ENCODE peak calls at places on chromosomes 1 and 21, in eight cellular contexts. One of them, this sample, is unnamed.

GRCh38 chr1:40014812-40015594 is 25.5 kb upstream of the CAP1 start:
- DNase-seq in T-helper 1 cell: no peak
- DNase-seq in activated T-cell treated with anti-CD3 and anti-CD28 coated beads for 1 hour: no peak
- DNase-seq in activated naive CD8-positive, alpha-beta T cell treated with anti-CD3 and anti-CD28 coated beads, Interleukin-2, amount 50 U/mL, for 24 hours: no peak
- DNase-seq in occipital lobe: no peak
- DNase-seq in CD8-positive, alpha-beta T cell: no peak
- DNase-seq in hypothalamus: no peak
- DNase-seq in myocyte: peak
- DNase-seq in this sample: no peak

GRCh38 chr21:15754640-15755039 is 24.9 kb downstream of the USP25 start:
- DNase-seq in T-helper 1 cell: no peak
- DNase-seq in activated T-cell treated with anti-CD3 and anti-CD28 coated beads for 1 hour: no peak
- DNase-seq in activated naive CD8-positive, alpha-beta T cell treated with anti-CD3 and anti-CD28 coated beads, Interleukin-2, amount 50 U/mL, for 24 hours: no peak
- DNase-seq in occipital lobe: no peak
- DNase-seq in CD8-positive, alpha-beta T cell: no peak
- DNase-seq in hypothalamus: no peak
- DNase-seq in myocyte: peak
- DNase-seq in this sample: no peak

GRCh38 chr1:225681231-225681630 is 28.3 kb upstream of the ENAH start:
- DNase-seq in T-helper 1 cell: no peak
- DNase-seq in activated T-cell treated with anti-CD3 and anti-CD28 coated beads for 1 hour: no peak
- DNase-seq in activated naive CD8-positive, alpha-beta T cell treated with anti-CD3 and anti-CD28 coated beads, Interleukin-2, amount 50 U/mL, for 24 hours: no peak
- DNase-seq in occipital lobe: no peak
- DNase-seq in CD8-positive, alpha-beta T cell: no peak
- DNase-seq in hypothalamus: no peak
- DNase-seq in myocyte: no peak
- DNase-seq in this sample: no peak

GRCh38 chr1:201258763-201259230 is 24.5 kb upstream of the PKP1 start:
- DNase-seq in T-helper 1 cell: no peak
- DNase-seq in activated T-cell treated with anti-CD3 and anti-CD28 coated beads for 1 hour: no peak
- DNase-seq in activated naive CD8-positive, alpha-beta T cell treated with anti-CD3 and anti-CD28 coated beads, Interleukin-2, amount 50 U/mL, for 24 hours: no peak
- DNase-seq in occipital lobe: no peak
- DNase-seq in CD8-positive, alpha-beta T cell: no peak
- DNase-seq in hypothalamus: no peak
- DNase-seq in myocyte: no peak
- DNase-seq in this sample: no peak

GRCh38 chr1:159054427-159054826 is 22.1 kb downstream of the AIM2 start:
- DNase-seq in T-helper 1 cell: no peak
- DNase-seq in activated T-cell treated with anti-CD3 and anti-CD28 coated beads for 1 hour: no peak
- DNase-seq in activated naive CD8-positive, alpha-beta T cell treated with anti-CD3 and anti-CD28 coated beads, Interleukin-2, amount 50 U/mL, for 24 hours: no peak
- DNase-seq in occipital lobe: no peak
- DNase-seq in CD8-positive, alpha-beta T cell: no peak
- DNase-seq in hypothalamus: no peak
- DNase-seq in myocyte: peak
- DNase-seq in this sample: no peak

GRCh38 chr1:41918450-41919043 is at the start of gene HIVEP3:
- DNase-seq in T-helper 1 cell: no peak
- DNase-seq in activated T-cell treated with anti-CD3 and anti-CD28 coated beads for 1 hour: no peak
- DNase-seq in activated naive CD8-positive, alpha-beta T cell treated with anti-CD3 and anti-CD28 coated beads, Interleukin-2, amount 50 U/mL, for 24 hours: no peak
- DNase-seq in occipital lobe: peak
- DNase-seq in CD8-positive, alpha-beta T cell: no peak
- DNase-seq in hypothalamus: peak
- DNase-seq in myocyte: peak
- DNase-seq in this sample: no peak

GRCh38 chr1:182054698-182055326 is 6.7 kb downstream of the ZNF648 start:
- DNase-seq in T-helper 1 cell: no peak
- DNase-seq in activated T-cell treated with anti-CD3 and anti-CD28 coated beads for 1 hour: peak
- DNase-seq in activated naive CD8-positive, alpha-beta T cell treated with anti-CD3 and anti-CD28 coated beads, Interleukin-2, amount 50 U/mL, for 24 hours: peak
- DNase-seq in occipital lobe: no peak
- DNase-seq in CD8-positive, alpha-beta T cell: peak
- DNase-seq in hypothalamus: peak
- DNase-seq in myocyte: peak
- DNase-seq in this sample: no peak

GRCh38 chr1:116933586-116934515 is 24.1 kb downstream of the PTGFRN start:
- DNase-seq in T-helper 1 cell: no peak
- DNase-seq in activated T-cell treated with anti-CD3 and anti-CD28 coated beads for 1 hour: no peak
- DNase-seq in activated naive CD8-positive, alpha-beta T cell treated with anti-CD3 and anti-CD28 coated beads, Interleukin-2, amount 50 U/mL, for 24 hours: no peak
- DNase-seq in occipital lobe: no peak
- DNase-seq in CD8-positive, alpha-beta T cell: no peak
- DNase-seq in hypothalamus: no peak
- DNase-seq in myocyte: no peak
- DNase-seq in this sample: no peak

GRCh38 chr1:26145041-26145959 is 13.6 kb upstream of the FAM110D start:
- DNase-seq in T-helper 1 cell: peak
- DNase-seq in activated T-cell treated with anti-CD3 and anti-CD28 coated beads for 1 hour: peak
- DNase-seq in activated naive CD8-positive, alpha-beta T cell treated with anti-CD3 and anti-CD28 coated beads, Interleukin-2, amount 50 U/mL, for 24 hours: peak
- DNase-seq in occipital lobe: peak
- DNase-seq in CD8-positive, alpha-beta T cell: no peak
- DNase-seq in hypothalamus: peak
- DNase-seq in myocyte: peak
- DNase-seq in this sample: peak

GRCh38 chr1:178645157-178645825 is 79.8 kb upstream of the RALGPS2 start:
- DNase-seq in T-helper 1 cell: no peak
- DNase-seq in activated T-cell treated with anti-CD3 and anti-CD28 coated beads for 1 hour: no peak
- DNase-seq in activated naive CD8-positive, alpha-beta T cell treated with anti-CD3 and anti-CD28 coated beads, Interleukin-2, amount 50 U/mL, for 24 hours: no peak
- DNase-seq in occipital lobe: no peak
- DNase-seq in CD8-positive, alpha-beta T cell: no peak
- DNase-seq in hypothalamus: no peak
- DNase-seq in myocyte: peak
- DNase-seq in this sample: no peak

GRCh38 chr1:205983925-205984725 is 19.1 kb downstream of the RAB7B start:
- DNase-seq in T-helper 1 cell: no peak
- DNase-seq in activated T-cell treated with anti-CD3 and anti-CD28 coated beads for 1 hour: no peak
- DNase-seq in activated naive CD8-positive, alpha-beta T cell treated with anti-CD3 and anti-CD28 coated beads, Interleukin-2, amount 50 U/mL, for 24 hours: peak
- DNase-seq in occipital lobe: peak
- DNase-seq in CD8-positive, alpha-beta T cell: no peak
- DNase-seq in hypothalamus: peak
- DNase-seq in myocyte: peak
- DNase-seq in this sample: peak

GRCh38 chr1:153288634-153289275 is 24.0 kb downstream of the PGLYRP3 start:
- DNase-seq in T-helper 1 cell: no peak
- DNase-seq in activated T-cell treated with anti-CD3 and anti-CD28 coated beads for 1 hour: no peak
- DNase-seq in activated naive CD8-positive, alpha-beta T cell treated with anti-CD3 and anti-CD28 coated beads, Interleukin-2, amount 50 U/mL, for 24 hours: peak
- DNase-seq in occipital lobe: no peak
- DNase-seq in CD8-positive, alpha-beta T cell: no peak
- DNase-seq in hypothalamus: no peak
- DNase-seq in myocyte: no peak
- DNase-seq in this sample: no peak

GRCh38 chr1:2595261-2595811 is 8.8 kb downstream of the PRXL2B start:
- DNase-seq in T-helper 1 cell: no peak
- DNase-seq in activated T-cell treated with anti-CD3 and anti-CD28 coated beads for 1 hour: no peak
- DNase-seq in activated naive CD8-positive, alpha-beta T cell treated with anti-CD3 and anti-CD28 coated beads, Interleukin-2, amount 50 U/mL, for 24 hours: no peak
- DNase-seq in occipital lobe: no peak
- DNase-seq in CD8-positive, alpha-beta T cell: no peak
- DNase-seq in hypothalamus: no peak
- DNase-seq in myocyte: no peak
- DNase-seq in this sample: no peak

GRCh38 chr1:204684551-204685235 is 845 bp downstream of the LRRN2 start:
- DNase-seq in T-helper 1 cell: no peak
- DNase-seq in activated T-cell treated with anti-CD3 and anti-CD28 coated beads for 1 hour: no peak
- DNase-seq in activated naive CD8-positive, alpha-beta T cell treated with anti-CD3 and anti-CD28 coated beads, Interleukin-2, amount 50 U/mL, for 24 hours: no peak
- DNase-seq in occipital lobe: no peak
- DNase-seq in CD8-positive, alpha-beta T cell: no peak
- DNase-seq in hypothalamus: no peak
- DNase-seq in myocyte: no peak
- DNase-seq in this sample: no peak

GRCh38 chr1:205676597-205676996 is 3.7 kb downstream of the SLC45A3 start:
- DNase-seq in T-helper 1 cell: no peak
- DNase-seq in activated T-cell treated with anti-CD3 and anti-CD28 coated beads for 1 hour: no peak
- DNase-seq in activated naive CD8-positive, alpha-beta T cell treated with anti-CD3 and anti-CD28 coated beads, Interleukin-2, amount 50 U/mL, for 24 hours: no peak
- DNase-seq in occipital lobe: peak
- DNase-seq in CD8-positive, alpha-beta T cell: no peak
- DNase-seq in hypothalamus: peak
- DNase-seq in myocyte: peak
- DNase-seq in this sample: peak

GRCh38 chr21:45508607-45509565 is 33.4 kb downstream of the SLC19A1 start:
- DNase-seq in T-helper 1 cell: no peak
- DNase-seq in activated T-cell treated with anti-CD3 and anti-CD28 coated beads for 1 hour: no peak
- DNase-seq in activated naive CD8-positive, alpha-beta T cell treated with anti-CD3 and anti-CD28 coated beads, Interleukin-2, amount 50 U/mL, for 24 hours: no peak
- DNase-seq in occipital lobe: no peak
- DNase-seq in CD8-positive, alpha-beta T cell: no peak
- DNase-seq in hypothalamus: no peak
- DNase-seq in myocyte: no peak
- DNase-seq in this sample: no peak

GRCh38 chr1:181452746-181453145 is 30.6 kb upstream of the CACNA1E start:
- DNase-seq in T-helper 1 cell: no peak
- DNase-seq in activated T-cell treated with anti-CD3 and anti-CD28 coated beads for 1 hour: no peak
- DNase-seq in activated naive CD8-positive, alpha-beta T cell treated with anti-CD3 and anti-CD28 coated beads, Interleukin-2, amount 50 U/mL, for 24 hours: no peak
- DNase-seq in occipital lobe: no peak
- DNase-seq in CD8-positive, alpha-beta T cell: no peak
- DNase-seq in hypothalamus: no peak
- DNase-seq in myocyte: no peak
- DNase-seq in this sample: no peak

GRCh38 chr1:197210426-197210825 is 57.6 kb upstream of the CRB1 start:
- DNase-seq in T-helper 1 cell: no peak
- DNase-seq in activated T-cell treated with anti-CD3 and anti-CD28 coated beads for 1 hour: no peak
- DNase-seq in activated naive CD8-positive, alpha-beta T cell treated with anti-CD3 and anti-CD28 coated beads, Interleukin-2, amount 50 U/mL, for 24 hours: no peak
- DNase-seq in occipital lobe: no peak
- DNase-seq in CD8-positive, alpha-beta T cell: no peak
- DNase-seq in hypothalamus: no peak
- DNase-seq in myocyte: no peak
- DNase-seq in this sample: no peak

GRCh38 chr1:201946224-201946908 is at the start of gene LMOD1:
- DNase-seq in T-helper 1 cell: no peak
- DNase-seq in activated T-cell treated with anti-CD3 and anti-CD28 coated beads for 1 hour: no peak
- DNase-seq in activated naive CD8-positive, alpha-beta T cell treated with anti-CD3 and anti-CD28 coated beads, Interleukin-2, amount 50 U/mL, for 24 hours: no peak
- DNase-seq in occipital lobe: peak
- DNase-seq in CD8-positive, alpha-beta T cell: no peak
- DNase-seq in hypothalamus: peak
- DNase-seq in myocyte: peak
- DNase-seq in this sample: peak

GRCh38 chr1:217274416-217274815 is 356.5 kb downstream of the GPATCH2 start:
- DNase-seq in T-helper 1 cell: no peak
- DNase-seq in activated T-cell treated with anti-CD3 and anti-CD28 coated beads for 1 hour: no peak
- DNase-seq in activated naive CD8-positive, alpha-beta T cell treated with anti-CD3 and anti-CD28 coated beads, Interleukin-2, amount 50 U/mL, for 24 hours: no peak
- DNase-seq in occipital lobe: no peak
- DNase-seq in CD8-positive, alpha-beta T cell: no peak
- DNase-seq in hypothalamus: no peak
- DNase-seq in myocyte: peak
- DNase-seq in this sample: no peak

GRCh38 chr1:21241761-21242581 is 48.3 kb downstream of the ECE1 start:
- DNase-seq in T-helper 1 cell: no peak
- DNase-seq in activated T-cell treated with anti-CD3 and anti-CD28 coated beads for 1 hour: no peak
- DNase-seq in activated naive CD8-positive, alpha-beta T cell treated with anti-CD3 and anti-CD28 coated beads, Interleukin-2, amount 50 U/mL, for 24 hours: no peak
- DNase-seq in occipital lobe: no peak
- DNase-seq in CD8-positive, alpha-beta T cell: no peak
- DNase-seq in hypothalamus: no peak
- DNase-seq in myocyte: no peak
- DNase-seq in this sample: no peak

GRCh38 chr21:22044431-22044830 is 1046.2 kb downstream of the NCAM2 start:
- DNase-seq in T-helper 1 cell: no peak
- DNase-seq in activated T-cell treated with anti-CD3 and anti-CD28 coated beads for 1 hour: no peak
- DNase-seq in activated naive CD8-positive, alpha-beta T cell treated with anti-CD3 and anti-CD28 coated beads, Interleukin-2, amount 50 U/mL, for 24 hours: no peak
- DNase-seq in occipital lobe: no peak
- DNase-seq in CD8-positive, alpha-beta T cell: no peak
- DNase-seq in hypothalamus: no peak
- DNase-seq in myocyte: no peak
- DNase-seq in this sample: no peak

GRCh38 chr1:180501865-180502360 is 464 bp downstream of the ACBD6 start:
- DNase-seq in T-helper 1 cell: no peak
- DNase-seq in activated T-cell treated with anti-CD3 and anti-CD28 coated beads for 1 hour: no peak
- DNase-seq in activated naive CD8-positive, alpha-beta T cell treated with anti-CD3 and anti-CD28 coated beads, Interleukin-2, amount 50 U/mL, for 24 hours: no peak
- DNase-seq in occipital lobe: peak
- DNase-seq in CD8-positive, alpha-beta T cell: no peak
- DNase-seq in hypothalamus: no peak
- DNase-seq in myocyte: no peak
- DNase-seq in this sample: peak

GRCh38 chr1:187092104-187092503 is 263.4 kb downstream of the PLA2G4A start:
- DNase-seq in T-helper 1 cell: no peak
- DNase-seq in activated T-cell treated with anti-CD3 and anti-CD28 coated beads for 1 hour: no peak
- DNase-seq in activated naive CD8-positive, alpha-beta T cell treated with anti-CD3 and anti-CD28 coated beads, Interleukin-2, amount 50 U/mL, for 24 hours: no peak
- DNase-seq in occipital lobe: no peak
- DNase-seq in CD8-positive, alpha-beta T cell: no peak
- DNase-seq in hypothalamus: no peak
- DNase-seq in myocyte: no peak
- DNase-seq in this sample: no peak

GRCh38 chr1:113874017-113874879 is 2.7 kb upstream of the PTPN22 start:
- DNase-seq in T-helper 1 cell: no peak
- DNase-seq in activated T-cell treated with anti-CD3 and anti-CD28 coated beads for 1 hour: no peak
- DNase-seq in activated naive CD8-positive, alpha-beta T cell treated with anti-CD3 and anti-CD28 coated beads, Interleukin-2, amount 50 U/mL, for 24 hours: peak
- DNase-seq in occipital lobe: no peak
- DNase-seq in CD8-positive, alpha-beta T cell: no peak
- DNase-seq in hypothalamus: no peak
- DNase-seq in myocyte: no peak
- DNase-seq in this sample: no peak

GRCh38 chr1:226268421-226269124 is 40.4 kb downstream of the LIN9 start:
- DNase-seq in T-helper 1 cell: no peak
- DNase-seq in activated T-cell treated with anti-CD3 and anti-CD28 coated beads for 1 hour: no peak
- DNase-seq in activated naive CD8-positive, alpha-beta T cell treated with anti-CD3 and anti-CD28 coated beads, Interleukin-2, amount 50 U/mL, for 24 hours: no peak
- DNase-seq in occipital lobe: no peak
- DNase-seq in CD8-positive, alpha-beta T cell: no peak
- DNase-seq in hypothalamus: no peak
- DNase-seq in myocyte: peak
- DNase-seq in this sample: no peak

GRCh38 chr21:28229811-28230210 is 762.9 kb downstream of the LTN1 start:
- DNase-seq in T-helper 1 cell: no peak
- DNase-seq in activated T-cell treated with anti-CD3 and anti-CD28 coated beads for 1 hour: no peak
- DNase-seq in activated naive CD8-positive, alpha-beta T cell treated with anti-CD3 and anti-CD28 coated beads, Interleukin-2, amount 50 U/mL, for 24 hours: no peak
- DNase-seq in occipital lobe: no peak
- DNase-seq in CD8-positive, alpha-beta T cell: no peak
- DNase-seq in hypothalamus: no peak
- DNase-seq in myocyte: no peak
- DNase-seq in this sample: no peak

GRCh38 chr1:207862241-207862787 is 48.6 kb downstream of the CD34 start:
- DNase-seq in T-helper 1 cell: no peak
- DNase-seq in activated T-cell treated with anti-CD3 and anti-CD28 coated beads for 1 hour: no peak
- DNase-seq in activated naive CD8-positive, alpha-beta T cell treated with anti-CD3 and anti-CD28 coated beads, Interleukin-2, amount 50 U/mL, for 24 hours: no peak
- DNase-seq in occipital lobe: no peak
- DNase-seq in CD8-positive, alpha-beta T cell: no peak
- DNase-seq in hypothalamus: no peak
- DNase-seq in myocyte: no peak
- DNase-seq in this sample: no peak

GRCh38 chr1:107196973-107197562 is 56.2 kb downstream of the NTNG1 start:
- DNase-seq in T-helper 1 cell: no peak
- DNase-seq in activated T-cell treated with anti-CD3 and anti-CD28 coated beads for 1 hour: no peak
- DNase-seq in activated naive CD8-positive, alpha-beta T cell treated with anti-CD3 and anti-CD28 coated beads, Interleukin-2, amount 50 U/mL, for 24 hours: peak
- DNase-seq in occipital lobe: no peak
- DNase-seq in CD8-positive, alpha-beta T cell: no peak
- DNase-seq in hypothalamus: no peak
- DNase-seq in myocyte: no peak
- DNase-seq in this sample: no peak

GRCh38 chr1:156476501-156477298 is 23.9 kb downstream of the MEF2D start:
- DNase-seq in T-helper 1 cell: no peak
- DNase-seq in activated T-cell treated with anti-CD3 and anti-CD28 coated beads for 1 hour: no peak
- DNase-seq in activated naive CD8-positive, alpha-beta T cell treated with anti-CD3 and anti-CD28 coated beads, Interleukin-2, amount 50 U/mL, for 24 hours: peak
- DNase-seq in occipital lobe: no peak
- DNase-seq in CD8-positive, alpha-beta T cell: no peak
- DNase-seq in hypothalamus: no peak
- DNase-seq in myocyte: no peak
- DNase-seq in this sample: no peak

This sample was measured in caudate nucleus.